ENCODE peak calls at places on chromosome 21, in nine cellular contexts. One of them, this sample, is unnamed.

GRCh38 chr21:42702720-42703119 is 49.3 kb downstream of the PDE9A start:
- DNase-seq in activated T-cell treated with anti-CD3 and anti-CD28 coated beads, Interleukin-2, amount 50 U/mL, for 72 hours: no peak
- DNase-seq in AG08396: no peak
- DNase-seq in HT1080: no peak
- DNase-seq in RCC 7860: no peak
- DNase-seq in activated CD8-positive, alpha-beta memory T cell treated with anti-CD3 and anti-CD28 coated beads, Interleukin-2, amount 50 U/mL, for 48 hours: no peak
- DNase-seq in WERI-Rb-1: no peak
- DNase-seq in esophagus muscularis mucosa: no peak
- DNase-seq in hypothalamus: no peak
- DNase-seq in this sample: no peak

GRCh38 chr21:39938086-39938611 is 70.9 kb downstream of the PCP4 start:
- DNase-seq in activated T-cell treated with anti-CD3 and anti-CD28 coated beads, Interleukin-2, amount 50 U/mL, for 72 hours: no peak
- DNase-seq in AG08396: no peak
- DNase-seq in HT1080: no peak
- DNase-seq in RCC 7860: no peak
- DNase-seq in activated CD8-positive, alpha-beta memory T cell treated with anti-CD3 and anti-CD28 coated beads, Interleukin-2, amount 50 U/mL, for 48 hours: no peak
- DNase-seq in WERI-Rb-1: no peak
- DNase-seq in esophagus muscularis mucosa: no peak
- DNase-seq in hypothalamus: no peak
- DNase-seq in this sample: peak

GRCh38 chr21:38938343-38938742 is 132.6 kb downstream of the ETS2 start:
- DNase-seq in activated T-cell treated with anti-CD3 and anti-CD28 coated beads, Interleukin-2, amount 50 U/mL, for 72 hours: peak
- DNase-seq in AG08396: peak
- DNase-seq in HT1080: peak
- DNase-seq in RCC 7860: peak
- DNase-seq in activated CD8-positive, alpha-beta memory T cell treated with anti-CD3 and anti-CD28 coated beads, Interleukin-2, amount 50 U/mL, for 48 hours: no peak
- DNase-seq in WERI-Rb-1: no peak
- DNase-seq in esophagus muscularis mucosa: no peak
- DNase-seq in hypothalamus: no peak
- DNase-seq in this sample: peak

GRCh38 chr21:34630536-34631143 is 15.7 kb upstream of the RCAN1 start:
- DNase-seq in activated T-cell treated with anti-CD3 and anti-CD28 coated beads, Interleukin-2, amount 50 U/mL, for 72 hours: no peak
- DNase-seq in AG08396: peak
- DNase-seq in HT1080: peak
- DNase-seq in RCC 7860: peak
- DNase-seq in activated CD8-positive, alpha-beta memory T cell treated with anti-CD3 and anti-CD28 coated beads, Interleukin-2, amount 50 U/mL, for 48 hours: peak
- DNase-seq in WERI-Rb-1: peak
- DNase-seq in esophagus muscularis mucosa: no peak
- DNase-seq in hypothalamus: no peak
- DNase-seq in this sample: peak

GRCh38 chr21:30193201-30193600 is 22.7 kb downstream of the CLDN8 start:
- DNase-seq in activated T-cell treated with anti-CD3 and anti-CD28 coated beads, Interleukin-2, amount 50 U/mL, for 72 hours: no peak
- DNase-seq in AG08396: no peak
- DNase-seq in HT1080: no peak
- DNase-seq in RCC 7860: no peak
- DNase-seq in activated CD8-positive, alpha-beta memory T cell treated with anti-CD3 and anti-CD28 coated beads, Interleukin-2, amount 50 U/mL, for 48 hours: no peak
- DNase-seq in WERI-Rb-1: no peak
- DNase-seq in esophagus muscularis mucosa: no peak
- DNase-seq in hypothalamus: no peak
- DNase-seq in this sample: no peak

GRCh38 chr21:16838330-16838729 is 674.5 kb upstream of the CXADR start:
- DNase-seq in activated T-cell treated with anti-CD3 and anti-CD28 coated beads, Interleukin-2, amount 50 U/mL, for 72 hours: no peak
- DNase-seq in AG08396: no peak
- DNase-seq in HT1080: no peak
- DNase-seq in RCC 7860: no peak
- DNase-seq in activated CD8-positive, alpha-beta memory T cell treated with anti-CD3 and anti-CD28 coated beads, Interleukin-2, amount 50 U/mL, for 48 hours: no peak
- DNase-seq in WERI-Rb-1: no peak
- DNase-seq in esophagus muscularis mucosa: no peak
- DNase-seq in hypothalamus: no peak
- DNase-seq in this sample: no peak

GRCh38 chr21:43368685-43369084 is 58.2 kb downstream of the SIK1 start:
- DNase-seq in activated T-cell treated with anti-CD3 and anti-CD28 coated beads, Interleukin-2, amount 50 U/mL, for 72 hours: no peak
- DNase-seq in AG08396: no peak
- DNase-seq in HT1080: no peak
- DNase-seq in RCC 7860: no peak
- DNase-seq in activated CD8-positive, alpha-beta memory T cell treated with anti-CD3 and anti-CD28 coated beads, Interleukin-2, amount 50 U/mL, for 48 hours: no peak
- DNase-seq in WERI-Rb-1: no peak
- DNase-seq in esophagus muscularis mucosa: no peak
- DNase-seq in hypothalamus: no peak
- DNase-seq in this sample: no peak

GRCh38 chr21:42565886-42566523 is 52.4 kb downstream of the SLC37A1 start:
- DNase-seq in activated T-cell treated with anti-CD3 and anti-CD28 coated beads, Interleukin-2, amount 50 U/mL, for 72 hours: no peak
- DNase-seq in AG08396: no peak
- DNase-seq in HT1080: no peak
- DNase-seq in RCC 7860: no peak
- DNase-seq in activated CD8-positive, alpha-beta memory T cell treated with anti-CD3 and anti-CD28 coated beads, Interleukin-2, amount 50 U/mL, for 48 hours: peak
- DNase-seq in WERI-Rb-1: peak
- DNase-seq in esophagus muscularis mucosa: no peak
- DNase-seq in hypothalamus: no peak
- DNase-seq in this sample: no peak

GRCh38 chr21:15740383-15740782 is 10.6 kb downstream of the USP25 start:
- DNase-seq in activated T-cell treated with anti-CD3 and anti-CD28 coated beads, Interleukin-2, amount 50 U/mL, for 72 hours: no peak
- DNase-seq in AG08396: no peak
- DNase-seq in HT1080: no peak
- DNase-seq in RCC 7860: no peak
- DNase-seq in activated CD8-positive, alpha-beta memory T cell treated with anti-CD3 and anti-CD28 coated beads, Interleukin-2, amount 50 U/mL, for 48 hours: no peak
- DNase-seq in WERI-Rb-1: no peak
- DNase-seq in esophagus muscularis mucosa: no peak
- DNase-seq in hypothalamus: no peak
- DNase-seq in this sample: no peak

GRCh38 chr21:38751379-38752050 is 54.2 kb upstream of the ETS2 start:
- DNase-seq in activated T-cell treated with anti-CD3 and anti-CD28 coated beads, Interleukin-2, amount 50 U/mL, for 72 hours: no peak
- DNase-seq in AG08396: no peak
- DNase-seq in HT1080: no peak
- DNase-seq in RCC 7860: no peak
- DNase-seq in activated CD8-positive, alpha-beta memory T cell treated with anti-CD3 and anti-CD28 coated beads, Interleukin-2, amount 50 U/mL, for 48 hours: no peak
- DNase-seq in WERI-Rb-1: no peak
- DNase-seq in esophagus muscularis mucosa: no peak
- DNase-seq in hypothalamus: peak
- DNase-seq in this sample: no peak

GRCh38 chr21:38439957-38440356 is 58.3 kb downstream of the ERG start:
- DNase-seq in activated T-cell treated with anti-CD3 and anti-CD28 coated beads, Interleukin-2, amount 50 U/mL, for 72 hours: no peak
- DNase-seq in AG08396: no peak
- DNase-seq in HT1080: no peak
- DNase-seq in RCC 7860: no peak
- DNase-seq in activated CD8-positive, alpha-beta memory T cell treated with anti-CD3 and anti-CD28 coated beads, Interleukin-2, amount 50 U/mL, for 48 hours: no peak
- DNase-seq in WERI-Rb-1: no peak
- DNase-seq in esophagus muscularis mucosa: no peak
- DNase-seq in hypothalamus: no peak
- DNase-seq in this sample: no peak

GRCh38 chr21:44304846-44305245 is 5.0 kb downstream of the PFKL start:
- DNase-seq in activated T-cell treated with anti-CD3 and anti-CD28 coated beads, Interleukin-2, amount 50 U/mL, for 72 hours: peak
- DNase-seq in AG08396: peak
- DNase-seq in HT1080: peak
- DNase-seq in RCC 7860: peak
- DNase-seq in activated CD8-positive, alpha-beta memory T cell treated with anti-CD3 and anti-CD28 coated beads, Interleukin-2, amount 50 U/mL, for 48 hours: no peak
- DNase-seq in WERI-Rb-1: peak
- DNase-seq in esophagus muscularis mucosa: no peak
- DNase-seq in hypothalamus: peak
- DNase-seq in this sample: no peak

GRCh38 chr21:36079010-36079649 is 9.3 kb downstream of the CBR1 start:
- DNase-seq in activated T-cell treated with anti-CD3 and anti-CD28 coated beads, Interleukin-2, amount 50 U/mL, for 72 hours: peak
- DNase-seq in AG08396: no peak
- DNase-seq in HT1080: peak
- DNase-seq in RCC 7860: no peak
- DNase-seq in activated CD8-positive, alpha-beta memory T cell treated with anti-CD3 and anti-CD28 coated beads, Interleukin-2, amount 50 U/mL, for 48 hours: no peak
- DNase-seq in WERI-Rb-1: no peak
- DNase-seq in esophagus muscularis mucosa: no peak
- DNase-seq in hypothalamus: no peak
- DNase-seq in this sample: no peak

GRCh38 chr21:34335316-34335715 is 28.5 kb upstream of the KCNE2 start:
- DNase-seq in activated T-cell treated with anti-CD3 and anti-CD28 coated beads, Interleukin-2, amount 50 U/mL, for 72 hours: no peak
- DNase-seq in AG08396: no peak
- DNase-seq in HT1080: no peak
- DNase-seq in RCC 7860: no peak
- DNase-seq in activated CD8-positive, alpha-beta memory T cell treated with anti-CD3 and anti-CD28 coated beads, Interleukin-2, amount 50 U/mL, for 48 hours: no peak
- DNase-seq in WERI-Rb-1: no peak
- DNase-seq in esophagus muscularis mucosa: no peak
- DNase-seq in hypothalamus: no peak
- DNase-seq in this sample: peak

GRCh38 chr21:27807596-27807995 is 840.7 kb upstream of the ADAMTS5 start:
- DNase-seq in activated T-cell treated with anti-CD3 and anti-CD28 coated beads, Interleukin-2, amount 50 U/mL, for 72 hours: no peak
- DNase-seq in AG08396: no peak
- DNase-seq in HT1080: peak
- DNase-seq in RCC 7860: no peak
- DNase-seq in activated CD8-positive, alpha-beta memory T cell treated with anti-CD3 and anti-CD28 coated beads, Interleukin-2, amount 50 U/mL, for 48 hours: no peak
- DNase-seq in WERI-Rb-1: no peak
- DNase-seq in esophagus muscularis mucosa: no peak
- DNase-seq in hypothalamus: no peak
- DNase-seq in this sample: no peak

GRCh38 chr21:43269461-43269860 is 100.7 kb downstream of the CRYAA start:
- DNase-seq in activated T-cell treated with anti-CD3 and anti-CD28 coated beads, Interleukin-2, amount 50 U/mL, for 72 hours: peak
- DNase-seq in AG08396: no peak
- DNase-seq in HT1080: no peak
- DNase-seq in RCC 7860: no peak
- DNase-seq in activated CD8-positive, alpha-beta memory T cell treated with anti-CD3 and anti-CD28 coated beads, Interleukin-2, amount 50 U/mL, for 48 hours: peak
- DNase-seq in WERI-Rb-1: peak
- DNase-seq in esophagus muscularis mucosa: no peak
- DNase-seq in hypothalamus: no peak
- DNase-seq in this sample: no peak

GRCh38 chr21:41917531-41917930 is 36.3 kb downstream of the C2CD2 start:
- DNase-seq in activated T-cell treated with anti-CD3 and anti-CD28 coated beads, Interleukin-2, amount 50 U/mL, for 72 hours: no peak
- DNase-seq in AG08396: no peak
- DNase-seq in HT1080: no peak
- DNase-seq in RCC 7860: no peak
- DNase-seq in activated CD8-positive, alpha-beta memory T cell treated with anti-CD3 and anti-CD28 coated beads, Interleukin-2, amount 50 U/mL, for 48 hours: no peak
- DNase-seq in WERI-Rb-1: no peak
- DNase-seq in esophagus muscularis mucosa: no peak
- DNase-seq in hypothalamus: no peak
- DNase-seq in this sample: no peak

GRCh38 chr21:38095220-38095619 is 161.6 kb upstream of the KCNJ15 start:
- DNase-seq in activated T-cell treated with anti-CD3 and anti-CD28 coated beads, Interleukin-2, amount 50 U/mL, for 72 hours: no peak
- DNase-seq in AG08396: no peak
- DNase-seq in HT1080: no peak
- DNase-seq in RCC 7860: peak
- DNase-seq in activated CD8-positive, alpha-beta memory T cell treated with anti-CD3 and anti-CD28 coated beads, Interleukin-2, amount 50 U/mL, for 48 hours: no peak
- DNase-seq in WERI-Rb-1: no peak
- DNase-seq in esophagus muscularis mucosa: no peak
- DNase-seq in hypothalamus: no peak
- DNase-seq in this sample: no peak

GRCh38 chr21:23686737-23687136 is 1920.5 kb downstream of the MRPL39 start:
- DNase-seq in activated T-cell treated with anti-CD3 and anti-CD28 coated beads, Interleukin-2, amount 50 U/mL, for 72 hours: no peak
- DNase-seq in AG08396: no peak
- DNase-seq in HT1080: no peak
- DNase-seq in RCC 7860: no peak
- DNase-seq in activated CD8-positive, alpha-beta memory T cell treated with anti-CD3 and anti-CD28 coated beads, Interleukin-2, amount 50 U/mL, for 48 hours: no peak
- DNase-seq in WERI-Rb-1: no peak
- DNase-seq in esophagus muscularis mucosa: no peak
- DNase-seq in hypothalamus: no peak
- DNase-seq in this sample: no peak

GRCh38 chr21:33350676-33351075 is 25.9 kb downstream of the IFNAR1 start:
- DNase-seq in activated T-cell treated with anti-CD3 and anti-CD28 coated beads, Interleukin-2, amount 50 U/mL, for 72 hours: no peak
- DNase-seq in AG08396: no peak
- DNase-seq in HT1080: no peak
- DNase-seq in RCC 7860: no peak
- DNase-seq in activated CD8-positive, alpha-beta memory T cell treated with anti-CD3 and anti-CD28 coated beads, Interleukin-2, amount 50 U/mL, for 48 hours: no peak
- DNase-seq in WERI-Rb-1: no peak
- DNase-seq in esophagus muscularis mucosa: no peak
- DNase-seq in hypothalamus: no peak
- DNase-seq in this sample: no peak

GRCh38 chr21:26177187-26177586 is 6.6 kb upstream of the APP start:
- DNase-seq in activated T-cell treated with anti-CD3 and anti-CD28 coated beads, Interleukin-2, amount 50 U/mL, for 72 hours: no peak
- DNase-seq in AG08396: no peak
- DNase-seq in HT1080: peak
- DNase-seq in RCC 7860: no peak
- DNase-seq in activated CD8-positive, alpha-beta memory T cell treated with anti-CD3 and anti-CD28 coated beads, Interleukin-2, amount 50 U/mL, for 48 hours: no peak
- DNase-seq in WERI-Rb-1: no peak
- DNase-seq in esophagus muscularis mucosa: no peak
- DNase-seq in hypothalamus: no peak
- DNase-seq in this sample: peak

GRCh38 chr21:45641480-45642035 is 2.0 kb upstream of the PCBP3 start:
- DNase-seq in activated T-cell treated with anti-CD3 and anti-CD28 coated beads, Interleukin-2, amount 50 U/mL, for 72 hours: no peak
- DNase-seq in AG08396: no peak
- DNase-seq in HT1080: no peak
- DNase-seq in RCC 7860: no peak
- DNase-seq in activated CD8-positive, alpha-beta memory T cell treated with anti-CD3 and anti-CD28 coated beads, Interleukin-2, amount 50 U/mL, for 48 hours: no peak
- DNase-seq in WERI-Rb-1: no peak
- DNase-seq in esophagus muscularis mucosa: no peak
- DNase-seq in hypothalamus: no peak
- DNase-seq in this sample: no peak

GRCh38 chr21:32463367-32463766 is 50.9 kb downstream of the EVA1C start:
- DNase-seq in activated T-cell treated with anti-CD3 and anti-CD28 coated beads, Interleukin-2, amount 50 U/mL, for 72 hours: no peak
- DNase-seq in AG08396: no peak
- DNase-seq in HT1080: peak
- DNase-seq in RCC 7860: no peak
- DNase-seq in activated CD8-positive, alpha-beta memory T cell treated with anti-CD3 and anti-CD28 coated beads, Interleukin-2, amount 50 U/mL, for 48 hours: no peak
- DNase-seq in WERI-Rb-1: no peak
- DNase-seq in esophagus muscularis mucosa: no peak
- DNase-seq in hypothalamus: no peak
- DNase-seq in this sample: no peak

GRCh38 chr21:33987461-33987860 is 71.9 kb upstream of the ATP5PO start:
- DNase-seq in activated T-cell treated with anti-CD3 and anti-CD28 coated beads, Interleukin-2, amount 50 U/mL, for 72 hours: no peak
- DNase-seq in AG08396: no peak
- DNase-seq in HT1080: no peak
- DNase-seq in RCC 7860: no peak
- DNase-seq in activated CD8-positive, alpha-beta memory T cell treated with anti-CD3 and anti-CD28 coated beads, Interleukin-2, amount 50 U/mL, for 48 hours: no peak
- DNase-seq in WERI-Rb-1: no peak
- DNase-seq in esophagus muscularis mucosa: no peak
- DNase-seq in hypothalamus: no peak
- DNase-seq in this sample: no peak

GRCh38 chr21:22342855-22343254 is 1344.6 kb downstream of the NCAM2 start:
- DNase-seq in activated T-cell treated with anti-CD3 and anti-CD28 coated beads, Interleukin-2, amount 50 U/mL, for 72 hours: no peak
- DNase-seq in AG08396: no peak
- DNase-seq in HT1080: peak
- DNase-seq in RCC 7860: no peak
- DNase-seq in activated CD8-positive, alpha-beta memory T cell treated with anti-CD3 and anti-CD28 coated beads, Interleukin-2, amount 50 U/mL, for 48 hours: no peak
- DNase-seq in WERI-Rb-1: no peak
- DNase-seq in esophagus muscularis mucosa: no peak
- DNase-seq in hypothalamus: no peak
- DNase-seq in this sample: peak

GRCh38 chr21:44513389-44514217 is 26.4 kb downstream of the KRTAP10-1 start:
- DNase-seq in activated T-cell treated with anti-CD3 and anti-CD28 coated beads, Interleukin-2, amount 50 U/mL, for 72 hours: no peak
- DNase-seq in AG08396: no peak
- DNase-seq in HT1080: no peak
- DNase-seq in RCC 7860: no peak
- DNase-seq in activated CD8-positive, alpha-beta memory T cell treated with anti-CD3 and anti-CD28 coated beads, Interleukin-2, amount 50 U/mL, for 48 hours: no peak
- DNase-seq in WERI-Rb-1: no peak
- DNase-seq in esophagus muscularis mucosa: no peak
- DNase-seq in hypothalamus: no peak
- DNase-seq in this sample: peak

GRCh38 chr21:31184462-31184861 is 146.2 kb upstream of the KRTAP19-8 start:
- DNase-seq in activated T-cell treated with anti-CD3 and anti-CD28 coated beads, Interleukin-2, amount 50 U/mL, for 72 hours: peak
- DNase-seq in AG08396: no peak
- DNase-seq in HT1080: no peak
- DNase-seq in RCC 7860: no peak
- DNase-seq in activated CD8-positive, alpha-beta memory T cell treated with anti-CD3 and anti-CD28 coated beads, Interleukin-2, amount 50 U/mL, for 48 hours: peak
- DNase-seq in WERI-Rb-1: no peak
- DNase-seq in esophagus muscularis mucosa: no peak
- DNase-seq in hypothalamus: no peak
- DNase-seq in this sample: no peak

GRCh38 chr21:21177353-21177986 is 179.3 kb downstream of the NCAM2 start:
- DNase-seq in activated T-cell treated with anti-CD3 and anti-CD28 coated beads, Interleukin-2, amount 50 U/mL, for 72 hours: no peak
- DNase-seq in AG08396: no peak
- DNase-seq in HT1080: no peak
- DNase-seq in RCC 7860: no peak
- DNase-seq in activated CD8-positive, alpha-beta memory T cell treated with anti-CD3 and anti-CD28 coated beads, Interleukin-2, amount 50 U/mL, for 48 hours: no peak
- DNase-seq in WERI-Rb-1: no peak
- DNase-seq in esophagus muscularis mucosa: no peak
- DNase-seq in hypothalamus: no peak
- DNase-seq in this sample: no peak

GRCh38 chr21:15443740-15444117 is 286.1 kb upstream of the USP25 start:
- DNase-seq in activated T-cell treated with anti-CD3 and anti-CD28 coated beads, Interleukin-2, amount 50 U/mL, for 72 hours: no peak
- DNase-seq in AG08396: no peak
- DNase-seq in HT1080: no peak
- DNase-seq in RCC 7860: no peak
- DNase-seq in activated CD8-positive, alpha-beta memory T cell treated with anti-CD3 and anti-CD28 coated beads, Interleukin-2, amount 50 U/mL, for 48 hours: no peak
- DNase-seq in WERI-Rb-1: no peak
- DNase-seq in esophagus muscularis mucosa: no peak
- DNase-seq in hypothalamus: no peak
- DNase-seq in this sample: no peak

GRCh38 chr21:15039607-15040299 is 25.0 kb downstream of the NRIP1 start:
- DNase-seq in activated T-cell treated with anti-CD3 and anti-CD28 coated beads, Interleukin-2, amount 50 U/mL, for 72 hours: no peak
- DNase-seq in AG08396: no peak
- DNase-seq in HT1080: no peak
- DNase-seq in RCC 7860: no peak
- DNase-seq in activated CD8-positive, alpha-beta memory T cell treated with anti-CD3 and anti-CD28 coated beads, Interleukin-2, amount 50 U/mL, for 48 hours: no peak
- DNase-seq in WERI-Rb-1: no peak
- DNase-seq in esophagus muscularis mucosa: no peak
- DNase-seq in hypothalamus: no peak
- DNase-seq in this sample: no peak

GRCh38 chr21:21101911-21102310 is 103.7 kb downstream of the NCAM2 start:
- DNase-seq in activated T-cell treated with anti-CD3 and anti-CD28 coated beads, Interleukin-2, amount 50 U/mL, for 72 hours: no peak
- DNase-seq in AG08396: peak
- DNase-seq in HT1080: peak
- DNase-seq in RCC 7860: no peak
- DNase-seq in activated CD8-positive, alpha-beta memory T cell treated with anti-CD3 and anti-CD28 coated beads, Interleukin-2, amount 50 U/mL, for 48 hours: no peak
- DNase-seq in WERI-Rb-1: peak
- DNase-seq in esophagus muscularis mucosa: no peak
- DNase-seq in hypothalamus: peak
- DNase-seq in this sample: peak

This sample was measured in COR-L47.